ENCODE peak calls at places on chromosomes 4 and X, in six cellular contexts. One of them, this sample, is unnamed.

GRCh38 chr4:83504544-83504943 is 19.6 kb upstream of the ABRAXAS1 start:
- DNase-seq in lower lobe of right lung: no peak
- DNase-seq in neural crest cell: no peak
- DNase-seq in stimulated activated naive CD8-positive, alpha-beta T cell treated with anti-CD3 and anti-CD28 coated beads, Interleukin-15, Interleukin-2, amounts not matched to agents 100 U/mL and 50 U/mL, for 24 hours: no peak
- DNase-seq in A549: no peak
- DNase-seq in fibroblast of pulmonary artery: no peak
- DNase-seq in this sample: no peak

GRCh38 chr4:26034849-26035248 is 120.8 kb downstream of the SMIM20 start:
- DNase-seq in stimulated activated naive CD8-positive, alpha-beta T cell treated with anti-CD3 and anti-CD28 coated beads, Interleukin-15, Interleukin-2, amounts not matched to agents 100 U/mL and 50 U/mL, for 24 hours: no peak
- DNase-seq in fibroblast of pulmonary artery: no peak
- DNase-seq in neural crest cell: no peak
- DNase-seq in lower lobe of right lung: no peak
- DNase-seq in A549: no peak
- DNase-seq in this sample: no peak

GRCh38 chr4:98026362-98026761 is 116.9 kb downstream of the STPG2 start:
- DNase-seq in stimulated activated naive CD8-positive, alpha-beta T cell treated with anti-CD3 and anti-CD28 coated beads, Interleukin-15, Interleukin-2, amounts not matched to agents 100 U/mL and 50 U/mL, for 24 hours: no peak
- DNase-seq in neural crest cell: no peak
- DNase-seq in lower lobe of right lung: no peak
- DNase-seq in fibroblast of pulmonary artery: no peak
- DNase-seq in A549: no peak
- DNase-seq in this sample: no peak

GRCh38 chrX:144006811-144007210 is 122.9 kb downstream of the UBE2NL start:
- DNase-seq in lower lobe of right lung: no peak
- DNase-seq in A549: no peak
- DNase-seq in stimulated activated naive CD8-positive, alpha-beta T cell treated with anti-CD3 and anti-CD28 coated beads, Interleukin-15, Interleukin-2, amounts not matched to agents 100 U/mL and 50 U/mL, for 24 hours: no peak
- DNase-seq in neural crest cell: no peak
- DNase-seq in fibroblast of pulmonary artery: peak
- DNase-seq in this sample: no peak

GRCh38 chr4:165931741-165932140 is 58.7 kb downstream of the TLL1 start:
- DNase-seq in fibroblast of pulmonary artery: no peak
- DNase-seq in neural crest cell: no peak
- DNase-seq in stimulated activated naive CD8-positive, alpha-beta T cell treated with anti-CD3 and anti-CD28 coated beads, Interleukin-15, Interleukin-2, amounts not matched to agents 100 U/mL and 50 U/mL, for 24 hours: no peak
- DNase-seq in lower lobe of right lung: no peak
- DNase-seq in A549: no peak
- DNase-seq in this sample: no peak

GRCh38 chr4:131026771-131027170 is 1930.8 kb downstream of the C4orf33 start:
- DNase-seq in neural crest cell: no peak
- DNase-seq in stimulated activated naive CD8-positive, alpha-beta T cell treated with anti-CD3 and anti-CD28 coated beads, Interleukin-15, Interleukin-2, amounts not matched to agents 100 U/mL and 50 U/mL, for 24 hours: no peak
- DNase-seq in lower lobe of right lung: no peak
- DNase-seq in fibroblast of pulmonary artery: no peak
- DNase-seq in A549: no peak
- DNase-seq in this sample: no peak

GRCh38 chr4:139282375-139283075 is 2.5 kb upstream of the MGARP start:
- DNase-seq in lower lobe of right lung: no peak
- DNase-seq in fibroblast of pulmonary artery: peak
- DNase-seq in stimulated activated naive CD8-positive, alpha-beta T cell treated with anti-CD3 and anti-CD28 coated beads, Interleukin-15, Interleukin-2, amounts not matched to agents 100 U/mL and 50 U/mL, for 24 hours: no peak
- DNase-seq in neural crest cell: no peak
- DNase-seq in A549: no peak
- DNase-seq in this sample: no peak

GRCh38 chrX:1336331-1337143 is at the start of gene IL3RA:
- DNase-seq in A549: peak
- DNase-seq in fibroblast of pulmonary artery: peak
- DNase-seq in lower lobe of right lung: peak
- DNase-seq in stimulated activated naive CD8-positive, alpha-beta T cell treated with anti-CD3 and anti-CD28 coated beads, Interleukin-15, Interleukin-2, amounts not matched to agents 100 U/mL and 50 U/mL, for 24 hours: peak
- DNase-seq in neural crest cell: no peak
- DNase-seq in this sample: peak

GRCh38 chr4:111792592-111792991 is 352.7 kb upstream of the FAM241A start:
- DNase-seq in lower lobe of right lung: no peak
- DNase-seq in A549: no peak
- DNase-seq in neural crest cell: no peak
- DNase-seq in fibroblast of pulmonary artery: no peak
- DNase-seq in stimulated activated naive CD8-positive, alpha-beta T cell treated with anti-CD3 and anti-CD28 coated beads, Interleukin-15, Interleukin-2, amounts not matched to agents 100 U/mL and 50 U/mL, for 24 hours: no peak
- DNase-seq in this sample: no peak

GRCh38 chr4:141301216-141301615 is 80.5 kb downstream of the ZNF330 start:
- DNase-seq in neural crest cell: no peak
- DNase-seq in lower lobe of right lung: no peak
- DNase-seq in fibroblast of pulmonary artery: no peak
- DNase-seq in A549: no peak
- DNase-seq in stimulated activated naive CD8-positive, alpha-beta T cell treated with anti-CD3 and anti-CD28 coated beads, Interleukin-15, Interleukin-2, amounts not matched to agents 100 U/mL and 50 U/mL, for 24 hours: no peak
- DNase-seq in this sample: no peak

GRCh38 chrX:121106484-121107235 is 59.2 kb downstream of the GLUD2 start:
- DNase-seq in A549: no peak
- DNase-seq in lower lobe of right lung: no peak
- DNase-seq in stimulated activated naive CD8-positive, alpha-beta T cell treated with anti-CD3 and anti-CD28 coated beads, Interleukin-15, Interleukin-2, amounts not matched to agents 100 U/mL and 50 U/mL, for 24 hours: no peak
- DNase-seq in fibroblast of pulmonary artery: no peak
- DNase-seq in neural crest cell: no peak
- DNase-seq in this sample: no peak

This sample was measured in glomerular endothelial cell.